ENCODE peak calls at places on chromosomes 1 and 21, in seven cellular contexts. U is mucosa of descending colon, X is Calu3, E is fibroblast of villous mesenchyme, B is dorsolateral prefrontal cortex, F is GM13976, Y is AG10803. K is an unnamed sample.

GRCh38 chr21:34986561-34987533 is 62.3 kb downstream of the RUNX1 start:
- DNase-seq in U (no peak), X (peak; percentile 62), E (peak; percentile 87), B (no peak), F (peak; percentile 60), Y (peak; percentile 75), K (no peak)

GRCh38 chr1:56584910-56585528 is 5.7 kb upstream of the PLPP3 start:
- DNase-seq in U (no peak), X (peak; percentile 39), E (peak; percentile 70), B (no peak), F (peak; percentile 55), Y (peak; percentile 75), K (no peak)

GRCh38 chr1:78277253-78277652 is 213.5 kb upstream of the PTGFR start:
- DNase-seq in U (no peak), X (peak; percentile 7), E (peak; percentile 29), B (no peak), F (no peak), Y (peak; percentile 84), K (no peak)

GRCh38 chr1:18386591-18386990 is 94.1 kb upstream of the KLHDC7A start:
- DNase-seq in U (no peak), X (no peak), E (no peak), B (no peak), F (no peak), Y (no peak), K (no peak)

GRCh38 chr1:236502579-236502971 is 21.2 kb upstream of the LGALS8 start:
- DNase-seq in U (no peak), X (no peak), E (peak; percentile 62), B (no peak), F (no peak), Y (peak; percentile 59), K (no peak)

GRCh38 chr1:167563579-167564246 is 10.2 kb upstream of the CREG1 start:
- DNase-seq in U (no peak), X (peak; percentile 37), E (no peak), B (no peak), F (no peak), Y (no peak), K (no peak)

GRCh38 chr1:214500349-214501055 is 50.9 kb downstream of the PTPN14 start:
- DNase-seq in U (no peak), X (no peak), E (peak; percentile 42), B (no peak), F (no peak), Y (peak; percentile 86), K (no peak)

GRCh38 chr1:6267686-6268281 is 6.9 kb upstream of the GPR153 start:
- DNase-seq in U (no peak), X (no peak), E (no peak), B (no peak), F (no peak), Y (no peak), K (no peak)

GRCh38 chr1:39917825-39918224 is 16.1 kb upstream of the MYCL start:
- DNase-seq in U (no peak), X (no peak), E (peak; percentile 22), B (no peak), F (no peak), Y (peak; percentile 13), K (no peak)
- TF ChIP-seq CTCF in U (no peak), X (no peak), E (peak; percentile 14), B (no peak), F (peak; percentile 17), Y (peak; percentile 27), K (no peak)

DNA sequence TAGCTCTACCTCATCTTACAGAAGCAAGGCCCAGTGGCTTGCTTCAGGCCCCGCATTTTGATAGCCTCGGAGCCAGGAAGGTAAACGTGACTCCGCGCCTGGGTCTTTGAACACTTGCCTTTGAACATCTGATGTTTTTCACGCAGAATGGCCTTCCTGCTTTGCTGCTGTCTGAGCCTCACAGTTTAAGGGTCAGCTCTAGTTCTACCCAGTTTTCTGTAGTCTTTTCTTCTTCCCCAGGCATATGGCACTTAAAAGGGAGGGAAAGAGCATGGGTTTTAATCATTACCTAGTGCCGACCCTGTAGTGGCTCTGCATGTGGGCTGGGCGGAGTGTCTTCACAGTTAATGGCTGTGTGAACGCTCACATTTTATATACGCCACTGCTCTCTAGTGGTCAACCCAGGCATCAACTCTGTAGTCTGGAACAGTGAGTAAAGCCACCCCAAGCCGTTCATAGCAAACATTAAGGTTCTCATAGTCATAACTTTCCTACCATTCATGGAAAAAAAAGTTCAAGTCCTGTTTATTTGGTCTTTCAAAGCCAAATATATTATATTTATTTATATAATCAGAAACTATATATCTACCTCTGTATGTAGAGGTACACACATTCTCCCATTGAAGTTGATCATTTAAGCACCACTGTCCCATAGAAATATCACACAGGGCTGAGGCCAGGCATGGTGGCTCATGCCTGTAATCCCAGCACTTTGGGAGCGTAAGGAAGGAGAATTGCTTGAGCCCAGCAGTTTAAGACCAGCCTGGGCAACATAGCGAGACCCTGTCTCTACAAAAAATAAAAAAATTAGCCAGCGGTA is 78.1 kb downstream of the IER5 start:
- DNase-seq in U (no peak), X (peak; percentile 83), E (peak; percentile 77), B (peak; percentile 61), F (peak; percentile 76), Y (peak; percentile 69), K (peak; percentile 64)
- TF ChIP-seq CTCF in U (peak; percentile 84), X (peak; percentile 91), E (peak; percentile 92), B (peak; percentile 55), F (peak; percentile 76), Y (peak; percentile 95), K (peak; percentile 76)

GRCh38 chr1:248681651-248682050 is 20.9 kb downstream of the OR14I1 start:
- DNase-seq in U (no peak), X (no peak), E (no peak), B (no peak), F (no peak), Y (no peak), K (no peak)

GRCh38 chr1:248691567-248692155 is 10.9 kb downstream of the OR14I1 start:
- DNase-seq in U (no peak), X (no peak), E (no peak), B (no peak), F (no peak), Y (no peak), K (no peak)

GRCh38 chr1:248688527-248689298 is 13.9 kb downstream of the OR14I1 start:
- DNase-seq in U (no peak), X (no peak), E (no peak), B (no peak), F (peak; percentile 41), Y (no peak), K (no peak)

DNA sequence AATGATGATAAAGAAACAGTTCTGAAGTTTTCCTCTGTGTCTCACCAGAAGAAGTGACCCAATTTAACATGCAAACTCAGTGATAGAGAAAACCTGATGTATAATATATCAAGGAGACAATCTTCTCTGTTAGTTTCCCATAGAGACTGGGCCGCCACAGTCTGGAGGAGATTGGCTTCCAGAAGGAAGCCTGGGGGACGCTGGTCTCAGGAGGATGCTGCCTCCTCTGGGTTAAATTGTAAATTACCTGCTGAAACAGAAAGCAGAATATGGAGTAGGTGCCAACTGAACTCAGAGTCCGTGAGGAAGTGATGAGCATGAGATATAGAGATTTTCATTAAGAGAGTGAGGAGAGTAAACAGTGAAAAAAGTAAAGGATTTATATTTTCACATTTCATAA is 15.8 kb downstream of the OR14I1 start:
- DNase-seq in U (no peak), X (peak; percentile 22), E (no peak), B (no peak), F (peak; percentile 60), Y (no peak), K (no peak)
- TF ChIP-seq CTCF in U (no peak), X (no peak), E (no peak), B (no peak), F (peak; percentile 55), Y (no peak), K (no peak)

GRCh38 chr1:81756872-81757271 is 43.9 kb upstream of the ADGRL2 start:
- DNase-seq in U (no peak), X (no peak), E (peak; percentile 14), B (no peak), F (no peak), Y (peak; percentile 27), K (no peak)

GRCh38 chr1:81757398-81758020 is 43.2 kb upstream of the ADGRL2 start:
- DNase-seq in U (no peak), X (no peak), E (peak; percentile 1), B (no peak), F (no peak), Y (peak; percentile 15), K (no peak)

GRCh38 chr1:81758213-81758612 is 42.5 kb upstream of the ADGRL2 start:
- DNase-seq in U (no peak), X (no peak), E (no peak), B (no peak), F (no peak), Y (no peak), K (no peak)

GRCh38 chr1:81760487-81761097 is 40.1 kb upstream of the ADGRL2 start:
- DNase-seq in U (no peak), X (no peak), E (peak; percentile 36), B (no peak), F (no peak), Y (peak; percentile 42), K (no peak)
- TF ChIP-seq CTCF in U (no peak), X (no peak), E (peak; percentile 43), B (no peak), F (no peak), Y (peak; percentile 69), K (no peak)

GRCh38 chr1:52348704-52349301 is 17.2 kb downstream of the CC2D1B start:
- DNase-seq in U (no peak), X (no peak), E (peak; percentile 68), B (peak; percentile 53), F (no peak), Y (peak; percentile 40), K (no peak)
- TF ChIP-seq CTCF in U (no peak), X (no peak), E (peak; percentile 53), B (no peak), F (no peak), Y (peak; percentile 42), K (no peak)

DNA sequence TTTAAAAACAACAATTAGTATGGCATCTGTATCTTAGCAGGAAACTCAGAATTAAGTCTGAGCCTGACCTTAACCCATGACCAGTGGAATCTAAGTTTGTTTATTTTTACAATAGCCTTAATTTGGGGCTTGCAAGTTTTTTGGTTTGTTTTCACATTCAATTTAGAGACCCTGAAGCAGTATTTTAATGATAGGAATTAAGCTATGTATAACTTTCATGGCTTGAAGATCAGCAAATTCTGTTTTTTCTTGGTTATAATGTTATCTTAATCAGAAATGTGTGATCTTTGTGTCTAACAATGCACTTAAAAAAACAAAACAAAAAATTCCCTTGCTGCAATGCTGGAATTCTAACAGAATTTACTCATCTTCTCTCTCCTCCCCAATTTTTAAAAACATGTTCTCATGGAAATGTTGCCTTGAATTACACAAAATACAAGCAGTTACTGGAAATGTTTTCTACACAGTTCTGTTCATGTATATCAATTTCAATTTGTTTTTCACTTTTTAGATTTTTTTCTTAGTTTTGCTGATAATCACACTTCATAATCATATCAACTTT is 113.1 kb downstream of the OLFML2B start:
- DNase-seq in U (no peak), X (no peak), E (peak; percentile 36), B (no peak), F (no peak), Y (peak; percentile 61), K (no peak)
- TF ChIP-seq CTCF in U (no peak), X (no peak), E (no peak), B (no peak), F (no peak), Y (no peak), K (no peak)

GRCh38 chr1:53878492-53879105 is 11.0 kb downstream of the YIPF1 start:
- DNase-seq in U (no peak), X (no peak), E (peak; percentile 76), B (no peak), F (peak; percentile 37), Y (peak; percentile 70), K (no peak)
- TF ChIP-seq CTCF in U (no peak), X (peak; percentile 46), E (peak; percentile 71), B (peak; percentile 64), F (peak; percentile 33), Y (peak; percentile 78), K (peak; percentile 38)

GRCh38 chr1:72221811-72222210 is 60.5 kb downstream of the NEGR1 start:
- DNase-seq in U (no peak), X (no peak), E (no peak), B (no peak), F (no peak), Y (no peak), K (no peak)
- TF ChIP-seq CTCF in U (no peak), X (no peak), E (no peak), B (no peak), F (no peak), Y (no peak), K (no peak)